ENCODE peak calls at places on chromosomes 11 and 22, in four cellular contexts. Q is activated naive CD8-positive, alpha-beta T cell treated with anti-CD3 and anti-CD28 coated beads, Interleukin-2, amount 10 ng/mL, durations not matched to agents 7 days and 5 days; J is GM12892; Z is NCI-H2171. I is an unnamed sample.
A peak's percentile ranks its signal among the peaks of the same experiment; 100 is the strongest.

GRCh38 chr11:127711748-127712147 is 711.2 kb upstream of the KIRREL3 start:
- DNase-seq in Z (no peak), J (no peak), Q (no peak), I (no peak)

GRCh38 chr11:14015711-14016110 is 53.2 kb downstream of the SPON1 start:
- DNase-seq in Z (no peak), J (no peak), Q (no peak), I (peak; percentile 81)

GRCh38 chr22:26302726-26303125 is 126.3 kb upstream of the ASPHD2 start:
- DNase-seq in Z (no peak), Q (no peak), J (no peak), I (no peak)

GRCh38 chr22:27863556-27863955 is 55.5 kb downstream of the PITPNB start:
- DNase-seq in Z (no peak), J (no peak), Q (no peak), I (no peak)

GRCh38 chr22:25062378-25063095 is 110.0 kb downstream of the KIAA1671 start:
- DNase-seq in J (no peak), Q (peak; percentile 66), Z (peak; percentile 68), I (no peak)

GRCh38 chr11:34654491-34655334 is 33.8 kb downstream of the EHF start:
- DNase-seq in J (no peak), Q (no peak), Z (no peak), I (peak; percentile 97)

GRCh38 chr22:45869448-45869847 is 107.5 kb downstream of the WNT7B start:
- DNase-seq in Q (no peak), Z (no peak), J (no peak), I (no peak)

GRCh38 chr11:128555606-128556005 is 31.8 kb downstream of the ETS1 start:
- DNase-seq in J (no peak), Z (no peak), Q (no peak), I (peak; percentile 31)

GRCh38 chr11:73372371-73372993 is 3.7 kb upstream of the RELT start:
- DNase-seq in J (no peak), Z (no peak), Q (no peak), I (no peak)

GRCh38 chr11:34978236-34979191 is 62.1 kb downstream of the PDHX start:
- DNase-seq in Q (no peak), Z (no peak), J (no peak), I (no peak)

GRCh38 chr22:49686495-49687219 is 141.0 kb downstream of the BRD1 start:
- DNase-seq in Z (no peak), Q (no peak), J (no peak), I (no peak)

GRCh38 chr22:22894740-22895731 is 7.4 kb downstream of the IGLL5 start:
- DNase-seq in Z (no peak), J (no peak), Q (peak; percentile 26), I (no peak)

GRCh38 chr11:87454246-87454645 is 416.5 kb downstream of the TMEM135 start:
- DNase-seq in J (no peak), Z (no peak), Q (no peak), I (no peak)

GRCh38 chr11:39461065-39461464 is 1998.4 kb downstream of the LRRC4C start:
- DNase-seq in Q (no peak), J (no peak), Z (no peak), I (no peak)